ENCODE peak calls at places on chromosomes 11 and 22, in five cellular contexts. One of them, this sample, is unnamed.

GRCh38 chr11:130002352-130002845 is at the start of gene PRDM10:
- DNase-seq in C1 segment of cervical spinal cord: peak
- DNase-seq in stimulated activated naive CD4-positive, alpha-beta T cell treated with Interleukin-2 at 50 U/mL for 16 hours: peak
- DNase-seq in MV-4-11: peak
- DNase-seq in EL: peak
- DNase-seq in this sample: peak

GRCh38 chr11:126945319-126945718 is 55.3 kb downstream of the KIRREL3 start:
- DNase-seq in EL: no peak
- DNase-seq in C1 segment of cervical spinal cord: no peak
- DNase-seq in stimulated activated naive CD4-positive, alpha-beta T cell treated with Interleukin-2 at 50 U/mL for 16 hours: no peak
- DNase-seq in MV-4-11: no peak
- DNase-seq in this sample: no peak

GRCh38 chr11:34027516-34028406 is 23.8 kb upstream of the CAPRIN1 start:
- DNase-seq in EL: no peak
- DNase-seq in stimulated activated naive CD4-positive, alpha-beta T cell treated with Interleukin-2 at 50 U/mL for 16 hours: no peak
- DNase-seq in C1 segment of cervical spinal cord: no peak
- DNase-seq in MV-4-11: no peak
- DNase-seq in this sample: no peak

GRCh38 chr11:60991457-60991856 is 20.0 kb downstream of the CD6 start:
- DNase-seq in stimulated activated naive CD4-positive, alpha-beta T cell treated with Interleukin-2 at 50 U/mL for 16 hours: no peak
- DNase-seq in EL: no peak
- DNase-seq in C1 segment of cervical spinal cord: no peak
- DNase-seq in MV-4-11: no peak
- DNase-seq in this sample: no peak

GRCh38 chr11:10350341-10350740 is 45.5 kb downstream of the ADM start:
- DNase-seq in MV-4-11: no peak
- DNase-seq in stimulated activated naive CD4-positive, alpha-beta T cell treated with Interleukin-2 at 50 U/mL for 16 hours: no peak
- DNase-seq in C1 segment of cervical spinal cord: no peak
- DNase-seq in EL: peak
- DNase-seq in this sample: no peak

GRCh38 chr22:17945851-17946690 is 78.3 kb downstream of the MICAL3 start:
- DNase-seq in stimulated activated naive CD4-positive, alpha-beta T cell treated with Interleukin-2 at 50 U/mL for 16 hours: no peak
- DNase-seq in C1 segment of cervical spinal cord: no peak
- DNase-seq in MV-4-11: no peak
- DNase-seq in EL: no peak
- DNase-seq in this sample: no peak

GRCh38 chr11:109015283-109015682 is 350.4 kb downstream of the DDX10 start:
- DNase-seq in stimulated activated naive CD4-positive, alpha-beta T cell treated with Interleukin-2 at 50 U/mL for 16 hours: no peak
- DNase-seq in EL: peak
- DNase-seq in MV-4-11: no peak
- DNase-seq in C1 segment of cervical spinal cord: no peak
- DNase-seq in this sample: no peak

GRCh38 chr11:76614471-76615183 is 55.9 kb downstream of the LRRC32 start:
- DNase-seq in EL: no peak
- DNase-seq in C1 segment of cervical spinal cord: no peak
- DNase-seq in stimulated activated naive CD4-positive, alpha-beta T cell treated with Interleukin-2 at 50 U/mL for 16 hours: no peak
- DNase-seq in MV-4-11: no peak
- DNase-seq in this sample: no peak

GRCh38 chr22:20009018-20009482 is 7.6 kb downstream of the ARVCF start:
- DNase-seq in EL: no peak
- DNase-seq in stimulated activated naive CD4-positive, alpha-beta T cell treated with Interleukin-2 at 50 U/mL for 16 hours: no peak
- DNase-seq in C1 segment of cervical spinal cord: no peak
- DNase-seq in MV-4-11: no peak
- DNase-seq in this sample: no peak

GRCh38 chr11:63518548-63518947 is 12.7 kb downstream of the LGALS12 start:
- DNase-seq in C1 segment of cervical spinal cord: no peak
- DNase-seq in stimulated activated naive CD4-positive, alpha-beta T cell treated with Interleukin-2 at 50 U/mL for 16 hours: no peak
- DNase-seq in EL: peak
- DNase-seq in MV-4-11: no peak
- DNase-seq in this sample: no peak

GRCh38 chr11:131675489-131675888 is 305.1 kb downstream of the NTM start:
- DNase-seq in MV-4-11: no peak
- DNase-seq in stimulated activated naive CD4-positive, alpha-beta T cell treated with Interleukin-2 at 50 U/mL for 16 hours: no peak
- DNase-seq in EL: peak
- DNase-seq in C1 segment of cervical spinal cord: no peak
- DNase-seq in this sample: no peak

GRCh38 chr11:31449040-31449439 is 60.4 kb downstream of the IMMP1L start:
- DNase-seq in C1 segment of cervical spinal cord: no peak
- DNase-seq in stimulated activated naive CD4-positive, alpha-beta T cell treated with Interleukin-2 at 50 U/mL for 16 hours: no peak
- DNase-seq in EL: no peak
- DNase-seq in MV-4-11: no peak
- DNase-seq in this sample: no peak

GRCh38 chr11:1531961-1532586 is 40.0 kb downstream of the DUSP8 start:
- DNase-seq in C1 segment of cervical spinal cord: no peak
- DNase-seq in EL: peak
- DNase-seq in stimulated activated naive CD4-positive, alpha-beta T cell treated with Interleukin-2 at 50 U/mL for 16 hours: no peak
- DNase-seq in MV-4-11: no peak
- DNase-seq in this sample: peak

GRCh38 chr11:114219559-114220349 is 76.4 kb upstream of the NNMT start:
- DNase-seq in EL: no peak
- DNase-seq in MV-4-11: no peak
- DNase-seq in stimulated activated naive CD4-positive, alpha-beta T cell treated with Interleukin-2 at 50 U/mL for 16 hours: no peak
- DNase-seq in C1 segment of cervical spinal cord: no peak
- DNase-seq in this sample: no peak

GRCh38 chr11:102527041-102527440 is 3.5 kb downstream of the MMP7 start:
- DNase-seq in MV-4-11: no peak
- DNase-seq in stimulated activated naive CD4-positive, alpha-beta T cell treated with Interleukin-2 at 50 U/mL for 16 hours: no peak
- DNase-seq in C1 segment of cervical spinal cord: no peak
- DNase-seq in EL: no peak
- DNase-seq in this sample: no peak

GRCh38 chr11:19350093-19350665 is 109.4 kb upstream of the E2F8 start:
- DNase-seq in C1 segment of cervical spinal cord: no peak
- DNase-seq in MV-4-11: no peak
- DNase-seq in EL: no peak
- DNase-seq in stimulated activated naive CD4-positive, alpha-beta T cell treated with Interleukin-2 at 50 U/mL for 16 hours: no peak
- DNase-seq in this sample: no peak

GRCh38 chr22:24303007-24303406 is 32.4 kb downstream of the SPECC1L start:
- DNase-seq in EL: no peak
- DNase-seq in stimulated activated naive CD4-positive, alpha-beta T cell treated with Interleukin-2 at 50 U/mL for 16 hours: no peak
- DNase-seq in MV-4-11: peak
- DNase-seq in C1 segment of cervical spinal cord: no peak
- DNase-seq in this sample: no peak

GRCh38 chr11:9017773-9018172 is 14.0 kb upstream of the NRIP3 start:
- DNase-seq in stimulated activated naive CD4-positive, alpha-beta T cell treated with Interleukin-2 at 50 U/mL for 16 hours: no peak
- DNase-seq in EL: no peak
- DNase-seq in C1 segment of cervical spinal cord: no peak
- DNase-seq in MV-4-11: peak
- DNase-seq in this sample: no peak

GRCh38 chr11:27254744-27255446 is 108.1 kb downstream of the CCDC34 start:
- DNase-seq in C1 segment of cervical spinal cord: no peak
- DNase-seq in MV-4-11: no peak
- DNase-seq in stimulated activated naive CD4-positive, alpha-beta T cell treated with Interleukin-2 at 50 U/mL for 16 hours: no peak
- DNase-seq in EL: peak
- DNase-seq in this sample: no peak

GRCh38 chr11:61507962-61508824 is at the start of gene LRRC10B:
- DNase-seq in C1 segment of cervical spinal cord: no peak
- DNase-seq in stimulated activated naive CD4-positive, alpha-beta T cell treated with Interleukin-2 at 50 U/mL for 16 hours: peak
- DNase-seq in EL: peak
- DNase-seq in MV-4-11: peak
- DNase-seq in this sample: peak

GRCh38 chr11:10749476-10749875 is 1.6 kb upstream of the CTR9 start:
- DNase-seq in C1 segment of cervical spinal cord: no peak
- DNase-seq in EL: no peak
- DNase-seq in stimulated activated naive CD4-positive, alpha-beta T cell treated with Interleukin-2 at 50 U/mL for 16 hours: no peak
- DNase-seq in MV-4-11: no peak
- DNase-seq in this sample: no peak